ENCODE peak calls at places on chromosomes 12 and 14, in six cellular contexts. K is Ammon's horn, D is fibroblast of mammary gland, Q is fibroblast of gingiva, P is Peyer's patch, J is HT1080. B is an unnamed sample.

GRCh38 chr12:27652174-27652763 is 44.0 kb upstream of the REP15 start:
- DNase-seq in K (peak), D (peak), Q (peak), P (peak), J (peak), B (no peak)

GRCh38 chr12:13348464-13348863 is 151.9 kb downstream of the EMP1 start:
- DNase-seq in K (no peak), D (peak), Q (no peak), P (no peak), J (no peak), B (no peak)

GRCh38 chr12:109753959-109754358 is 40.3 kb downstream of the FAM222A start:
- DNase-seq in K (no peak), D (no peak), Q (no peak), P (no peak), J (no peak), B (no peak)

GRCh38 chr12:26488339-26488738 is 293.0 kb downstream of the SSPN start:
- DNase-seq in K (no peak), D (no peak), Q (no peak), P (no peak), J (no peak), B (no peak)

GRCh38 chr12:2283910-2284309 is 231.1 kb downstream of the CACNA1C start:
- DNase-seq in K (no peak), D (peak), Q (peak), P (no peak), J (no peak), B (no peak)

GRCh38 chr14:104201063-104201462 is 62.7 kb downstream of the KIF26A start:
- DNase-seq in K (no peak), D (no peak), Q (no peak), P (no peak), J (no peak), B (no peak)

GRCh38 chr14:68772761-68773381 is 20.0 kb downstream of the ZFP36L1 start:
- DNase-seq in K (no peak), D (no peak), Q (no peak), P (no peak), J (no peak), B (no peak)

GRCh38 chr12:111363578-111363977 is 5.3 kb downstream of the PHETA1 start:
- DNase-seq in K (no peak), D (no peak), Q (peak), P (no peak), J (no peak), B (no peak)

GRCh38 chr14:26855051-26855753 is 257.4 kb upstream of the NOVA1 start:
- DNase-seq in K (no peak), D (peak), Q (peak), P (no peak), J (no peak), B (no peak)

GRCh38 chr12:5280091-5280490 is 151.8 kb upstream of the NTF3 start:
- DNase-seq in K (no peak), D (no peak), Q (no peak), P (no peak), J (no peak), B (no peak)

GRCh38 chr12:119780786-119781434 is 96.2 kb downstream of the CIT start:
- DNase-seq in K (peak), D (peak), Q (peak), P (no peak), J (peak), B (no peak)

GRCh38 chr14:61698216-61698980 is 3.1 kb downstream of the HIF1A start:
- DNase-seq in K (no peak), D (no peak), Q (no peak), P (no peak), J (no peak), B (no peak)

GRCh38 chr12:70826156-70826555 is 94.4 kb downstream of the PTPRR start:
- DNase-seq in K (no peak), D (no peak), Q (no peak), P (no peak), J (no peak), B (no peak)

GRCh38 chr12:79143803-79144202 is 279.2 kb downstream of the SYT1 start:
- DNase-seq in K (no peak), D (no peak), Q (no peak), P (no peak), J (no peak), B (no peak)

GRCh38 chr14:97412933-97413574 is 615.9 kb downstream of the VRK1 start:
- DNase-seq in K (peak), D (no peak), Q (no peak), P (no peak), J (no peak), B (no peak)

GRCh38 chr14:93892505-93892839 is 34.7 kb upstream of the FAM181A start:
- DNase-seq in K (no peak), D (no peak), Q (no peak), P (no peak), J (no peak), B (no peak)

GRCh38 chr12:3951380-3952135 is 78.4 kb upstream of the PARP11 start:
- DNase-seq in K (no peak), D (no peak), Q (no peak), P (no peak), J (no peak), B (no peak)

GRCh38 chr14:69580009-69580577 is 5.4 kb upstream of the CCDC177 start:
- DNase-seq in K (peak), D (peak), Q (peak), P (no peak), J (peak), B (no peak)

GRCh38 chr12:112163471-112164325 is 38.3 kb downstream of the TRAFD1 start:
- DNase-seq in K (no peak), D (no peak), Q (no peak), P (no peak), J (no peak), B (no peak)

GRCh38 chr12:53004178-53004577 is 2.1 kb upstream of the EIF4B start:
- DNase-seq in K (no peak), D (peak), Q (no peak), P (no peak), J (peak), B (no peak)

GRCh38 chr12:64687816-64688599 is 71.2 kb downstream of the GNS start:
- DNase-seq in K (no peak), D (peak), Q (peak), P (no peak), J (no peak), B (no peak)

B was measured in effector CD8-positive, alpha-beta T cell.